ENCODE peak calls at places on chromosomes 11 and 22, in nine cellular contexts. U, O, K, V, M, B, R, D and F are unnamed samples.

GRCh38 chr11:116836648-116837023 is 786 bp downstream of the APOA1 start:
- DNase-seq in B (no peak), D (no peak), M (no peak), O (no peak), R (no peak), U (no peak), V (peak), K (no peak), F (no peak)

GRCh38 chr22:36055376-36056310 is 27.0 kb upstream of the RBFOX2 start:
- DNase-seq in U (no peak), R (no peak), O (no peak), B (no peak), V (no peak), M (no peak), K (no peak), D (no peak), F (no peak)

GRCh38 chr11:65013130-65013691 is 749 bp upstream of the ARL2 start:
- DNase-seq in O (no peak), B (peak), U (no peak), V (peak), R (peak), D (no peak), M (peak), K (peak), F (peak)

GRCh38 chr11:35418847-35419712 is at the start of gene SLC1A2:
- DNase-seq in M (peak), K (peak), R (peak), V (no peak), D (peak), B (peak), U (no peak), O (peak), F (no peak)

GRCh38 chr11:79940165-79940564 is 499.3 kb upstream of the TENM4 start:
- DNase-seq in O (no peak), M (no peak), D (no peak), B (no peak), V (no peak), R (no peak), U (no peak), K (no peak), F (no peak)

GRCh38 chr11:64742087-64742939 is 1.6 kb downstream of the RASGRP2 start:
- DNase-seq in B (no peak), K (no peak), V (no peak), D (no peak), R (peak), O (peak), U (peak), M (no peak), F (no peak)

GRCh38 chr22:49371325-49372110 is 456.2 kb downstream of the BRD1 start:
- DNase-seq in R (no peak), B (no peak), D (no peak), V (no peak), K (no peak), O (no peak), U (no peak), M (no peak), F (no peak)

GRCh38 chr11:12865871-12866595 is 143.1 kb upstream of the RASSF10 start:
- DNase-seq in U (no peak), D (no peak), R (no peak), B (no peak), O (no peak), M (no peak), K (no peak), V (no peak), F (no peak)

GRCh38 chr11:59510917-59511589 is at the start of gene OR4D9:
- DNase-seq in V (no peak), D (no peak), B (no peak), K (no peak), M (peak), R (no peak), U (no peak), O (no peak), F (no peak)